ENCODE peak calls at places on chromosome 6, in nine cellular contexts. J is tibial artery; B is psoas muscle; L is tibial nerve; S is naive thymus-derived CD4-positive, alpha-beta T cell; G is PC-9; M is lower lobe of right lung; C is thyroid gland; Y is mesendoderm. T is an unnamed sample.
A peak's percentile ranks its signal among the peaks of the same experiment; 100 is the strongest.

GRCh38 chr6:12472601-12473038 is 182.5 kb downstream of the EDN1 start:
- DNase-seq in J (peak; percentile 92), B (peak; percentile 64), L (peak; percentile 59), S (no peak), G (peak; percentile 26), M (peak; percentile 56), C (peak; percentile 20), Y (peak; percentile 21), T (no peak)

GRCh38 chr6:85421963-85422362 is 27.9 kb upstream of the NT5E start:
- DNase-seq in J (no peak), B (no peak), L (no peak), S (no peak), G (no peak), M (no peak), C (no peak), Y (no peak), T (no peak)

GRCh38 chr6:157054531-157054979 is 268.8 kb downstream of the TMEM242 start:
- DNase-seq in J (no peak), B (no peak), L (no peak), S (peak; percentile 68), G (no peak), M (no peak), C (no peak), Y (no peak), T (no peak)

GRCh38 chr6:21856096-21856825 is 262.7 kb downstream of the SOX4 start:
- DNase-seq in J (no peak), B (no peak), L (no peak), S (no peak), G (no peak), M (no peak), C (no peak), Y (peak; percentile 36), T (no peak)

GRCh38 chr6:13390658-13391057 is 62.3 kb upstream of the TBC1D7 start:
- DNase-seq in J (no peak), B (no peak), L (no peak), S (no peak), G (no peak), M (no peak), C (no peak), Y (no peak), T (no peak)

GRCh38 chr6:12313992-12314589 is 23.9 kb downstream of the EDN1 start:
- DNase-seq in J (no peak), B (no peak), L (no peak), S (no peak), G (peak; percentile 87), M (no peak), C (peak; percentile 5), Y (no peak), T (no peak)

GRCh38 chr6:138028893-138029292 is 78.3 kb downstream of the PERP start:
- DNase-seq in J (no peak), B (no peak), L (no peak), S (no peak), G (peak; percentile 83), M (no peak), C (no peak), Y (no peak), T (no peak)

GRCh38 chr6:118968416-118968815 is 33.5 kb upstream of the MCM9 start:
- DNase-seq in J (no peak), B (no peak), L (no peak), S (no peak), G (no peak), M (no peak), C (no peak), Y (peak; percentile 41), T (no peak)

GRCh38 chr6:142803027-142803426 is 141.9 kb downstream of the HIVEP2 start:
- DNase-seq in J (no peak), B (no peak), L (no peak), S (no peak), G (no peak), M (no peak), C (no peak), Y (no peak), T (no peak)

GRCh38 chr6:164528539-164528938 is 780.9 kb downstream of the C6orf118 start:
- DNase-seq in J (no peak), B (no peak), L (no peak), S (no peak), G (no peak), M (no peak), C (no peak), Y (no peak), T (no peak)

GRCh38 chr6:13194852-13195251 is 133.5 kb downstream of the TBC1D7 start:
- DNase-seq in J (peak; percentile 31), B (peak; percentile 52), L (peak; percentile 40), S (no peak), G (peak; percentile 21), M (peak; percentile 59), C (peak; percentile 15), Y (peak; percentile 77), T (peak; percentile 62)

GRCh38 chr6:133277895-133278545 is 36.9 kb downstream of the EYA4 start:
- DNase-seq in J (no peak), B (no peak), L (no peak), S (no peak), G (no peak), M (no peak), C (no peak), Y (peak; percentile 4), T (no peak)

GRCh38 chr6:107121266-107121665 is 6.0 kb upstream of the BEND3 start:
- DNase-seq in J (no peak), B (no peak), L (no peak), S (no peak), G (no peak), M (no peak), C (no peak), Y (no peak), T (no peak)

GRCh38 chr6:22906091-22906549 is 336.8 kb downstream of the HDGFL1 start:
- DNase-seq in J (no peak), B (no peak), L (no peak), S (no peak), G (no peak), M (no peak), C (peak; percentile 14), Y (peak; percentile 77), T (no peak)

GRCh38 chr6:117449549-117450439 is 24.1 kb upstream of the ROS1 start:
- DNase-seq in J (peak; percentile 40), B (no peak), L (peak; percentile 84), S (peak; percentile 53), G (peak; percentile 40), M (no peak), C (peak; percentile 67), Y (peak; percentile 77), T (peak; percentile 48)

GRCh38 chr6:91812596-91813274 is 1225.9 kb upstream of the MAP3K7 start:
- DNase-seq in J (no peak), B (no peak), L (no peak), S (no peak), G (no peak), M (no peak), C (no peak), Y (no peak), T (no peak)

GRCh38 chr6:133916650-133917151 is 27.8 kb downstream of the TCF21 start:
- DNase-seq in J (peak; percentile 91), B (peak; percentile 91), L (peak; percentile 98), S (peak; percentile 15), G (peak; percentile 82), M (peak; percentile 87), C (peak; percentile 89), Y (peak; percentile 97), T (peak; percentile 86)

GRCh38 chr6:138007014-138007472 is 100.2 kb downstream of the PERP start:
- DNase-seq in J (no peak), B (no peak), L (no peak), S (no peak), G (peak; percentile 38), M (no peak), C (peak; percentile 56), Y (peak; percentile 78), T (no peak)

DNA sequence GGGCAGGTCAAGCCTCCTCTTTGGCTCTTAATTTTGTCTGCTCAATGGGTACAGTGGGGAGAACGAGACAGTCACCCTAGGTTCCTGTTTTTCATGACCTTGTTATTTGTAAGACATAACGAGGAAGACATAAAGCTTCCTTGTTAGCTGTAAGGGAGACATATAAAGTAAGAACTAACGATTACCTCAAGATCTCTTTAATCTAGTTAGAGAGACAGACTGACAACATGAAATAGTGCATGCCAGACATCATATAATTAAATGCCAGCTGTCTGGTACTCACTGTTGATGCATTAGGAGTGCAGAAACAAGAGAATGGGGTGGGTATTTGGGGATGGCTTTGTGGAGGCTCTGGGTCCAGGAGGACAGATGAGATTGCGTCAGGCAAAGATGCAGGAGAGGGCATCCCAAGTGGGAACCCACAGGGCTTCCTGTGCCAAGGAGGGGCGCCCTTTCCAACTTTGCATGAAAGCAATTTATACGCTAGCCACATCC is 3.8 kb upstream of the CCDC167 start:
- DNase-seq in J (no peak), B (no peak), L (no peak), S (no peak), G (no peak), M (peak; percentile 11), C (no peak), Y (no peak), T (no peak)
- H3K4me1 ChIP-seq in J (peaks cover 8% of the 10 kb centered on the region), B (no peaks in the 10 kb centered on the region), L (peaks cover 4% of the 10 kb centered on the region), S (peaks cover 80% of the 10 kb centered on the region), G (peaks cover 6% of the 10 kb centered on the region), M (peaks cover 15% of the 10 kb centered on the region), C (peaks cover 6% of the 10 kb centered on the region), Y (peaks cover 3% of the 10 kb centered on the region), T (peaks cover 6% of the 10 kb centered on the region)

DNA sequence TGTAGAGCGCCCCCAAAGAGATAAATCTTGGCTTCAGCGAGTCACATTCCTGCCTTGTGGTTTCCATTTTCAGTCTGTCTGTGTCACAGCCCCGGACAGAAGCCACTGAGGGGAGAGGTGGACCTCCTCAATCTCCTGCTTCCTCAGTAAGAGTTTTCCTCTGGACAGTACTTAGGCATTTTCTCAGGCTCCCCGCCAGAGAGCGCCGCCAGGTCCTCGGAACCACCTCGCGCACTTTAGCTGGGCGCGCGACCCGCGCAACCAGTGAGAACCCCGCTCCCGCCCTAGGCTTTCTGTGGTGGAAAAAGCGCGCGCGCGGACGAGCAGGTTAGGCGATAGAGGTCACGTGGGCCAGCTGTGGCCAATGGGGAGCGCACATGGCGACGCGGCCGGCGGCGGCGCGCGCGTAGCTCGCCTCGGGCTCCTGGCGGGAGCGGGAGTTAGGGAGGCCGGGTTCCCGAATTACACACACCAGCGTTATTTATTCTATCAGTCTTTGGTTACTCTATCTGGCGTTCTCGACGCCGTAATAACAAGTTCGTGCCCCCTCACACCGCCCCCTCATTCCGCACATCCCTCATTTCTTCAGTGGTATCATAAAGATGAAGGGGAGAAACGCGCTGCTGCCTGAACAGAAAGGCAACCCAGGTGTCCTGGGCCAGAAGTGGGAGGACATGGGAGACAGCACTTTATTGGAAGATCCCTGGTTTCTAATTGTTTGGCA is 19.4 kb downstream of the PXT1 start:
- DNase-seq in J (peak; percentile 98), B (peak; percentile 99), L (peak; percentile 98), S (peak; percentile 96), G (peak; percentile 98), M (peak; percentile 100), C (peak; percentile 100), Y (peak; percentile 99), T (peak; percentile 99)
- H3K27ac ChIP-seq in J (peak overlapping the region; percentile 83), B (peak overlapping the region; percentile 83), L (peak overlapping the region; percentile 74), S (peak overlapping the region; percentile 75), G (peak overlapping the region; percentile 81), M (peak overlapping the region; percentile 82), C (peak overlapping the region; percentile 79), Y (no peak overlapping the region), T (peak overlapping the region; percentile 46)

GRCh38 chr6:122429328-122429727 is 29.9 kb downstream of the HSF2 start:
- DNase-seq in J (no peak), B (no peak), L (no peak), S (no peak), G (no peak), M (no peak), C (no peak), Y (no peak), T (no peak)
- H3K36me3 ChIP-seq in J (peaks cover 31% of the 10 kb centered on the region), B (peaks cover 90% of the 10 kb centered on the region), L (no peaks in the 10 kb centered on the region), S (peaks cover 7% of the 10 kb centered on the region), G (peaks cover 43% of the 10 kb centered on the region), M (peaks cover 62% of the 10 kb centered on the region), C (peaks cover 6% of the 10 kb centered on the region), Y (no peaks in the 10 kb centered on the region), T (peaks cover 12% of the 10 kb centered on the region)

GRCh38 chr6:43093361-43094289 is 17.5 kb downstream of the PTK7 start:
- DNase-seq in J (peak; percentile 49), B (peak; percentile 64), L (no peak), S (no peak), G (no peak), M (no peak), C (no peak), Y (peak; percentile 26), T (no peak)
- H3K4me1 ChIP-seq in J (peaks cover 16% of the 10 kb centered on the region), B (peaks cover 4% of the 10 kb centered on the region), L (no peaks in the 10 kb centered on the region), S (no peaks in the 10 kb centered on the region), G (peaks cover 78% of the 10 kb centered on the region), M (peaks cover 75% of the 10 kb centered on the region), C (peaks cover 53% of the 10 kb centered on the region), Y (peaks cover 40% of the 10 kb centered on the region), T (no peaks in the 10 kb centered on the region)

T was measured in right lobe of liver.